ENCODE peak calls at places on chromosomes 3 and 15, in seven cellular contexts. S is IMR-90, A is A549, G is HCT116, E is K562, V is H1, O is GM12878. R is an unnamed sample.

GRCh38 chr3:145557405-145557804 is 603.6 kb downstream of the PLOD2 start:
- DNase-seq in V (peak), G (no peak), O (no peak), E (no peak), S (no peak), A (no peak), R (no peak)

GRCh38 chr3:177060492-177060891 is 136.8 kb downstream of the TBL1XR1 start:
- DNase-seq in S (no peak), G (no peak), A (no peak), O (no peak), V (no peak), E (no peak), R (no peak)

GRCh38 chr3:47291158-47291753 is 8.5 kb downstream of the KLHL18 start:
- DNase-seq in V (no peak), E (no peak), O (no peak), G (no peak), S (no peak), A (no peak), R (no peak)

GRCh38 chr15:68608206-68608843 is 29.5 kb downstream of the CORO2B start:
- DNase-seq in E (no peak), G (no peak), A (no peak), O (no peak), S (peak), V (no peak), R (no peak)

GRCh38 chr3:43953814-43954241 is 263.1 kb downstream of the ABHD5 start:
- DNase-seq in S (peak), V (no peak), E (no peak), O (no peak), A (no peak), G (peak), R (no peak)

GRCh38 chr3:141979050-141979671 is 102.7 kb downstream of the ATP1B3 start:
- DNase-seq in E (no peak), O (no peak), V (no peak), S (peak), A (no peak), G (peak), R (no peak)

GRCh38 chr3:189947068-189947467 is 173.6 kb downstream of the P3H2 start:
- DNase-seq in V (no peak), G (no peak), S (no peak), O (no peak), A (no peak), E (no peak), R (no peak)

GRCh38 chr3:123605789-123606234 is 21.0 kb upstream of the HACD2 start:
- DNase-seq in S (no peak), V (no peak), O (peak), A (peak), E (peak), G (peak), R (peak)

GRCh38 chr3:126540946-126541627 is 17.1 kb downstream of the CHST13 start:
- DNase-seq in S (no peak), V (no peak), E (peak), G (no peak), A (no peak), O (no peak), R (no peak)

GRCh38 chr3:144557515-144557914 is 585.9 kb downstream of the DIPK2A start:
- DNase-seq in V (no peak), E (no peak), O (no peak), A (no peak), G (no peak), S (no peak), R (no peak)

GRCh38 chr3:117278424-117279190 is 569.0 kb downstream of the TUSC7 start:
- DNase-seq in E (no peak), G (peak), S (peak), O (peak), V (no peak), A (peak), R (peak)

GRCh38 chr3:114092151-114093000 is 35.8 kb downstream of the QTRT2 start:
- DNase-seq in E (no peak), G (no peak), O (no peak), V (no peak), S (no peak), A (no peak), R (no peak)

GRCh38 chr3:116939091-116939490 is 229.5 kb downstream of the TUSC7 start:
- DNase-seq in S (no peak), V (no peak), A (no peak), O (no peak), G (no peak), E (no peak), R (no peak)

GRCh38 chr15:69092159-69092558 is 68.3 kb upstream of the GLCE start:
- DNase-seq in E (no peak), G (no peak), A (peak), S (peak), O (no peak), V (no peak), R (peak)

GRCh38 chr3:111936967-111937366 is 41.9 kb upstream of the ABHD10 start:
- DNase-seq in S (peak), O (no peak), G (no peak), V (no peak), E (no peak), A (no peak), R (no peak)

GRCh38 chr3:23633261-23633960 is 172.3 kb upstream of the UBE2E1 start:
- DNase-seq in E (no peak), V (no peak), G (no peak), O (no peak), S (no peak), A (no peak), R (no peak)

GRCh38 chr15:70584838-70585706 is 178.3 kb downstream of the UACA start:
- DNase-seq in O (no peak), S (peak), A (peak), E (no peak), V (peak), G (peak), R (peak)

GRCh38 chr3:39332525-39332924 is 3.0 kb downstream of the CCR8 start:
- DNase-seq in G (no peak), V (no peak), O (no peak), E (no peak), A (no peak), S (no peak), R (no peak)

GRCh38 chr3:30428251-30428650 is 178.2 kb upstream of the TGFBR2 start:
- DNase-seq in O (no peak), A (no peak), G (no peak), V (no peak), S (peak), E (no peak), R (no peak)

GRCh38 chr3:49844464-49845183 is 11.7 kb downstream of the TRAIP start:
- DNase-seq in V (no peak), S (no peak), O (no peak), E (no peak), G (no peak), A (no peak), R (peak)

GRCh38 chr15:57820119-57820518 is 113.6 kb downstream of the POLR2M start:
- DNase-seq in S (peak), G (no peak), O (no peak), V (no peak), A (no peak), E (no peak), R (no peak)

GRCh38 chr3:185813691-185814215 is 11.1 kb downstream of the IGF2BP2 start:
- DNase-seq in V (peak), E (peak), O (no peak), G (no peak), A (no peak), S (peak), R (peak)

GRCh38 chr15:69200773-69201745 is 40.6 kb downstream of the GLCE start:
- DNase-seq in O (no peak), A (no peak), S (no peak), E (no peak), V (no peak), G (peak), R (no peak)

GRCh38 chr3:178036745-178037144 is 499.5 kb upstream of the KCNMB2 start:
- DNase-seq in E (no peak), O (no peak), G (no peak), S (peak), V (no peak), A (no peak), R (no peak)

GRCh38 chr3:57791245-57791644 is 35.1 kb downstream of the SLMAP start:
- DNase-seq in A (no peak), S (peak), V (no peak), G (no peak), E (peak), O (no peak), R (peak)
- TF ChIP-seq CEBPB in A (no peak), S (no peak), V (no peak), G (no peak), E (peak), O (no peak), R (peak)

GRCh38 chr3:59052803-59053411 is 3.1 kb upstream of the CFAP20DC start:
- DNase-seq in V (no peak), G (peak), S (peak), A (no peak), E (no peak), O (no peak), R (peak)
- TF ChIP-seq CEBPB in V (no peak), G (no peak), S (no peak), A (no peak), E (no peak), O (no peak), R (no peak)

GRCh38 chr3:173913985-173914421 is 516.5 kb downstream of the NLGN1 start:
- DNase-seq in G (no peak), E (no peak), S (no peak), O (no peak), A (no peak), V (no peak), R (no peak)

GRCh38 chr3:173912126-173912525 is 514.6 kb downstream of the NLGN1 start:
- DNase-seq in O (no peak), A (no peak), S (peak), E (no peak), G (no peak), V (no peak), R (no peak)

GRCh38 chr3:173916799-173917198 is 519.3 kb downstream of the NLGN1 start:
- DNase-seq in S (no peak), G (no peak), A (no peak), O (no peak), E (no peak), V (no peak), R (no peak)

GRCh38 chr3:173911446-173911845 is 513.9 kb downstream of the NLGN1 start:
- DNase-seq in A (no peak), O (no peak), V (no peak), E (no peak), G (no peak), S (no peak), R (no peak)

DNA sequence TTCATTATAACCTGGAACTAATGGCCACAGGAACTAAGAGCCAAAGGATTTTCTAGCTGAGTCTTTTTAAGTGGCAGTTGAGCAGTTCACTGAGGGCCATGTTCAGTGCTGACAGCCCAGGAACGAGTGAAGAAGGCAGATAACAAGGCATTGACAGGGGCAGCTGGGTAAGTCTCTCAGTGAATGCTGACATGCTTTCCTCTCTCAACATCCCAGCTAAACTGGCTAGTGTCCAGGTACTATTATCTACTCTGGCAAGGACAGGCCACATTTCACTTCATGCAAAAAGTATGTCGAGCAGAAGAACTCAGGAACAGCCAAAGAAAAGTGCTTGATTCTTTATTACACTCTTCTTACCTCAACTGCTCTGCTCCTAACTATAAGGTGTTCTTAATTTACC is 515.9 kb downstream of the NLGN1 start:
- DNase-seq in G (no peak), E (peak), A (no peak), V (no peak), S (peak), O (no peak), R (no peak)
- TF ChIP-seq CEBPB in G (no peak), E (no peak), A (no peak), V (no peak), S (no peak), O (no peak), R (no peak)

DNA sequence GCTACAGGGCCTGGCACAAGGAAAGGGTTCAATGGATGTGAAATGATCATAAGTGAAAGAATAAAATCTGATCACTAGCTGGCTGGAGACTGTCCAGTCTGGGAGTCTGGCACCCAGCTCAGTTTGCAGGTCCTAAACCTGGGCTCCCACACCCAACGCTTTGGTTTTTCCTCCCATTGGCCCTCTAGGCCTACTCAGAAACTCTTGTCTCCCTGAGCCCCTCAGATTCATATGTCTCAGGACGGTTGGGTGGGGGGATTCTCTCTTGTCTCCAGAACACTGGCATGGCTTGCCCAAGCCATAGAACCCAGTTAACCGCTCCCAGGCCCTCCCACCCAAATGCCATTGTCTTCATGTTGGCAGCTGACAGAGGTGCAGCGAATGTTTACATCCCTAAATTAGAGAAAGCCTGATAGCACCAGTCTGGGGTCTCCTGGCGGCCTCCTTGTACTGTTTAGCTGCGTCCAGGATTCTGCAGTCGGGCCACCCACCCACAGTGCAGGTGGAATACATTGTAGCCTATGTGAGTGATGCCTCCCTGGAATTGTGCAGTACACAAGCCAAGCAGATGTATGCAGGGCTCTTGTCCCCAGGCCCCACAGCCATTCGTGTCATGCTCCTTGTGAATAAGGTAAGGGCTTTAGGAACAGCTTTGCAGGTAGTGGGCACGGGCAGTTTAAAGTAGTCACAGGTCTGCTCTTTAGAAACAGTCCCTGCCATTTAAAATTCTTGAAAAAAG is 266.3 kb downstream of the XXYLT1 start:
- DNase-seq in O (no peak), S (no peak), V (no peak), A (no peak), G (no peak), E (no peak), R (no peak)
- TF ChIP-seq CEBPB in O (no peak), S (no peak), V (no peak), A (no peak), G (no peak), E (no peak), R (no peak)

GRCh38 chr15:89002830-89003229 is 85.4 kb upstream of the ABHD2 start:
- DNase-seq in A (no peak), S (no peak), G (no peak), V (no peak), O (no peak), E (peak), R (no peak)
- TF ChIP-seq CEBPB in A (no peak), S (no peak), G (no peak), V (no peak), O (no peak), E (no peak), R (no peak)

GRCh38 chr3:183161552-183162345 is 785 bp downstream of the LAMP3 start:
- DNase-seq in A (no peak), S (no peak), O (peak), E (no peak), V (no peak), G (no peak), R (no peak)
- TF ChIP-seq CEBPB in A (no peak), S (no peak), O (no peak), E (no peak), V (no peak), G (no peak), R (no peak)

GRCh38 chr3:15286022-15286421 is 46.4 kb downstream of the SH3BP5 start:
- DNase-seq in G (no peak), V (no peak), A (no peak), O (no peak), E (no peak), S (no peak), R (no peak)
- TF ChIP-seq CEBPB in G (no peak), V (no peak), A (no peak), O (no peak), E (no peak), S (no peak), R (no peak)